ENCODE peak calls at places on chromosomes 12 and 14, in eight cellular contexts. K is HCT116, D is GM23338, E is suprapubic skin, P is transverse colon, W is SK-N-SH, C is Panc1, A is H1. U is an unnamed sample. For H3K4me1, the result is how much of the 10 kb centered on the place peaks cover.

GRCh38 chr14:33393155-33393894 is 454.6 kb downstream of the NPAS3 start:
- DNase-seq in K (no peak), C (no peak), W (no peak), E (no peak), P (no peak), A (no peak), D (no peak), U (no peak)

GRCh38 chr12:109302358-109302757 is 6.7 kb downstream of the FOXN4 start:
- DNase-seq in E (no peak), A (no peak), P (no peak), K (no peak), C (no peak), W (no peak), D (peak), U (no peak)

GRCh38 chr14:72567226-72567625 is 326.7 kb downstream of the DPF3 start:
- DNase-seq in A (no peak), K (no peak), D (no peak), W (no peak), C (no peak), E (no peak), P (no peak), U (no peak)

GRCh38 chr12:108004368-108004767 is 124.7 kb upstream of the WSCD2 start:
- DNase-seq in E (no peak), K (no peak), D (peak), C (no peak), P (no peak), A (no peak), W (no peak), U (no peak)

GRCh38 chr14:49621114-49621881 is 699 bp downstream of the MGAT2 start:
- DNase-seq in E (peak), D (peak), W (peak), C (no peak), P (peak), A (no peak), K (no peak), U (peak)

GRCh38 chr14:78170203-78170602 is at the start of gene NRXN3:
- DNase-seq in K (no peak), E (no peak), D (peak), A (peak), C (no peak), W (peak), P (peak), U (peak)

GRCh38 chr12:18723752-18724151 is 14.1 kb downstream of the PLCZ1 start:
- DNase-seq in P (no peak), D (no peak), K (peak), C (peak), E (no peak), W (no peak), A (no peak), U (peak)

GRCh38 chr12:56224954-56225353 is 812 bp downstream of the NABP2 start:
- DNase-seq in W (no peak), C (no peak), D (no peak), K (no peak), A (no peak), E (no peak), P (no peak), U (no peak)

GRCh38 chr14:97603201-97603600 is 806.0 kb downstream of the VRK1 start:
- DNase-seq in D (no peak), P (no peak), C (no peak), W (no peak), A (no peak), K (no peak), E (no peak), U (no peak)

GRCh38 chr12:80472912-80473500 is 29.0 kb downstream of the PTPRQ start:
- DNase-seq in P (no peak), K (peak), A (no peak), C (peak), W (peak), D (peak), E (no peak), U (no peak)

GRCh38 chr14:104654119-104654518 is 35.3 kb upstream of the INF2 start:
- DNase-seq in A (no peak), W (no peak), P (no peak), D (no peak), E (no peak), C (no peak), K (no peak), U (no peak)

GRCh38 chr12:41967668-41968649 is 176.7 kb downstream of the GXYLT1 start:
- DNase-seq in K (no peak), A (peak), D (peak), W (peak), C (no peak), P (no peak), E (no peak), U (no peak)

GRCh38 chr12:48424644-48425043 is 47.7 kb upstream of the ANP32D start:
- DNase-seq in P (no peak), C (no peak), W (no peak), A (no peak), K (no peak), E (no peak), D (no peak), U (no peak)

GRCh38 chr12:102629262-102629888 is 149.0 kb upstream of the IGF1 start:
- DNase-seq in D (no peak), K (no peak), W (no peak), E (no peak), C (no peak), A (no peak), P (no peak), U (no peak)

GRCh38 chr12:103964805-103965204 is 867 bp upstream of the TDG start:
- DNase-seq in D (no peak), P (no peak), W (no peak), K (no peak), C (no peak), A (no peak), E (no peak), U (no peak)

GRCh38 chr14:94775875-94776217 is 5.9 kb upstream of the GSC start:
- DNase-seq in K (no peak), P (no peak), W (no peak), C (no peak), E (no peak), A (no peak), D (no peak), U (no peak)

GRCh38 chr14:99910337-99911268 is 117.4 kb downstream of the EML1 start:
- DNase-seq in K (no peak), P (no peak), W (no peak), D (no peak), C (peak), E (no peak), A (no peak), U (no peak)

GRCh38 chr14:51093371-51094281 is 1.3 kb downstream of the TRIM9 start:
- DNase-seq in K (no peak), P (peak), W (peak), E (peak), D (peak), A (no peak), C (no peak), U (peak)

GRCh38 chr12:14773685-14774073 is 29.6 kb downstream of the WBP11 start:
- DNase-seq in A (no peak), P (no peak), E (peak), D (peak), C (no peak), K (no peak), W (peak), U (peak)

GRCh38 chr14:95389471-95390011 is 69.8 kb upstream of the CLMN start:
- DNase-seq in W (no peak), K (no peak), P (no peak), C (no peak), D (no peak), A (no peak), E (peak), U (no peak)

GRCh38 chr14:71348394-71348793 is 441.1 kb downstream of the PCNX1 start:
- DNase-seq in C (no peak), K (no peak), W (no peak), A (no peak), D (no peak), E (no peak), P (no peak), U (no peak)

GRCh38 chr12:74985293-74985985 is 224.2 kb downstream of the KCNC2 start:
- DNase-seq in D (no peak), A (no peak), W (no peak), P (no peak), C (no peak), E (no peak), K (no peak), U (no peak)

GRCh38 chr12:82299617-82300016 is 58.6 kb downstream of the CCDC59 start:
- DNase-seq in E (no peak), C (no peak), K (no peak), A (no peak), W (no peak), D (peak), P (no peak), U (no peak)

GRCh38 chr12:60529261-60529660 is 933.4 kb downstream of the SLC16A7 start:
- DNase-seq in K (no peak), W (no peak), P (no peak), E (no peak), A (no peak), C (no peak), D (no peak), U (no peak)

GRCh38 chr12:120767071-120768024 is 41.7 kb downstream of the ACADS start:
- DNase-seq in W (no peak), K (no peak), C (no peak), D (no peak), P (no peak), E (no peak), A (no peak), U (no peak)

GRCh38 chr12:3214508-3215365 is 137.6 kb downstream of the TSPAN9 start:
- DNase-seq in K (no peak), E (no peak), A (no peak), W (no peak), P (no peak), C (no peak), D (peak), U (no peak)

GRCh38 chr12:115440438-115440837 is 756.5 kb upstream of the TBX3 start:
- DNase-seq in E (no peak), D (no peak), C (no peak), W (no peak), K (no peak), A (no peak), P (no peak), U (no peak)

GRCh38 chr14:49972199-49972671 is 79.4 kb downstream of the ARF6 start:
- DNase-seq in A (no peak), E (no peak), W (no peak), C (peak), P (peak), D (no peak), K (no peak), U (no peak)

GRCh38 chr14:33908540-33909223 is 42.2 kb downstream of the EGLN3 start:
- DNase-seq in P (peak), C (no peak), E (no peak), W (no peak), D (peak), A (no peak), K (no peak), U (no peak)

DNA sequence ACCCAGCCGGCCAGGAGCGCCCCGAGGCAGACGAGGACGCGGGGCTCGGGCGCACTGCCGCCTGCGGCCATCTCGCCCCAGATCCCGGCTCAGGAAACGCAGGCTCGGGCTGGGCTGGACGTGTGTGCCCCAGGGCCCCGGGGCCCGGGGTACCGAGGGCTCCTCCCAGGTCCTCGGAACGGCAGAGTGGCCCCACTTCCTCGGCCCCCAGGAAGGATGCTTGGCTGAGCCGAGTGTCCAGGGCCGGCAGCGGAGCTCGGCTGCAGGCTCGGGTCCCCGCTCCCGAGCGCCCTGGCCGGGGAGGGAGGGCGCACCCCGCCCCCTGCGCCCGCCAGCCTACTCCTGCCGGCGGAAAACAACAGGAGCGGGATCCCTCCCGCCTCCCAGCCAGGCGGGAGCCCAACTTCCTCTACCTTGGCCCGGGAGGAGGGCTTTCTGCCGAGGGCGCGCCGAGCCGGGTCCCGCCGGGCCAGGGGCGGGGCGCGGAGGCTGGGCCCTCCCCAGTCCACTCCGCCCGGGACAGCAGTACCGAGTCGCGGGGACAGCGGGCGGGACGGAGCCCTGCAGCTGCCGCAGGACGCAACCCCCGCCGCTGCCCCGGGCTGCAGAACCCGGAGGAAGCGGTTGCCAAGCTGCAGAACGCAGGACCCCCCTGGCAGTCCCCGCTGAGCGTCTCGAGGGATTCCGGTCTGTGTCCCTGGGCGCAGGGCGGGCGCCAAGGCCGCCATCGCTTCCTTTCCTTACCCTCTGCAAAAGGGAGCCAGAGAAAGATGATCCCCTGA is at the start of gene VSIG10:
- DNase-seq in D (peak), C (no peak), W (peak), K (no peak), A (no peak), P (peak), E (peak), U (peak)
- TF ChIP-seq POLR2AphosphoS5 in D (peak), C (peak), W (peak), K (peak), A (peak), P (peak), E (no peak), U (peak)

GRCh38 chr12:32542550-32543229 is 136.4 kb upstream of the DNM1L start:
- DNase-seq in W (no peak), A (no peak), D (no peak), P (no peak), K (no peak), E (no peak), C (no peak), U (no peak)
- H3K4me1 ChIP-seq in W (under half), A (under half), D (under half), P (under half), K (under half), E (under half), C (under half), U (under half)

GRCh38 chr12:131786331-131786730 is 41.9 kb upstream of the MMP17 start:
- DNase-seq in E (no peak), A (no peak), P (no peak), W (no peak), K (no peak), D (no peak), C (no peak), U (no peak)
- TF ChIP-seq POLR2AphosphoS5 in E (no peak), A (no peak), P (no peak), W (no peak), K (no peak), D (no peak), C (no peak), U (no peak)

GRCh38 chr12:64160021-64160717 is 61.9 kb downstream of the KICS2 start:
- DNase-seq in W (no peak), D (no peak), A (no peak), P (no peak), K (no peak), C (no peak), E (no peak), U (no peak)

GRCh38 chr12:64160718-64161060 is 61.4 kb downstream of the KICS2 start:
- DNase-seq in D (no peak), C (no peak), P (no peak), E (no peak), W (no peak), K (no peak), A (no peak), U (no peak)

GRCh38 chr12:64157610-64158009 is 64.5 kb downstream of the KICS2 start:
- DNase-seq in D (no peak), C (no peak), E (no peak), W (no peak), K (no peak), A (no peak), P (no peak), U (no peak)

GRCh38 chr12:64157110-64157509 is 65.0 kb downstream of the KICS2 start:
- DNase-seq in A (no peak), D (no peak), C (no peak), W (no peak), K (no peak), E (no peak), P (no peak), U (no peak)
- H3K4me1 ChIP-seq in A (under half), D (under half), C (under half), W (under half), K (under half), E (under half), P (under half), U (under half)